ENCODE peak calls at places on chromosomes 11 and 22, in ten cellular contexts. Z is CD8-positive, alpha-beta T cell; K is ACHN; U is right cardiac atrium; T is NCI-H774; M is thyroid gland; B is heart left ventricle; L is GM10248; A is posterior vena cava; P is AG08396. G is an unnamed sample.

GRCh38 chr11:24295360-24295759 is 201.5 kb upstream of the LUZP2 start:
- DNase-seq in Z (no peak), K (no peak), U (no peak), T (no peak), M (peak; percentile 50), B (no peak), L (no peak), A (no peak), P (no peak), G (no peak)

GRCh38 chr11:101583180-101584128 is at the start of gene TRPC6:
- DNase-seq in Z (no peak), K (no peak), U (peak; percentile 54), T (no peak), M (peak; percentile 87), B (peak; percentile 17), L (peak; percentile 6), A (peak; percentile 80), P (peak; percentile 61), G (peak; percentile 42)

GRCh38 chr11:66286699-66287098 is 2.2 kb downstream of the YIF1A start:
- DNase-seq in Z (no peak), K (no peak), U (no peak), T (no peak), M (no peak), B (no peak), L (no peak), A (no peak), P (no peak), G (no peak)

GRCh38 chr11:69684651-69685050 is 9.5 kb upstream of the LTO1 start:
- DNase-seq in Z (no peak), K (no peak), U (no peak), T (no peak), M (no peak), B (no peak), L (no peak), A (peak; percentile 78), P (no peak), G (no peak)

GRCh38 chr11:13927496-13927895 is 35.0 kb upstream of the SPON1 start:
- DNase-seq in Z (no peak), K (no peak), U (no peak), T (no peak), M (no peak), B (no peak), L (no peak), A (no peak), P (no peak), G (no peak)

GRCh38 chr11:117882539-117882938 is 6.1 kb upstream of the FXYD6 start:
- DNase-seq in Z (no peak), K (no peak), U (no peak), T (peak; percentile 31), M (no peak), B (no peak), L (no peak), A (peak; percentile 54), P (no peak), G (no peak)

GRCh38 chr22:29031236-29031982 is 30.2 kb downstream of the C22orf31 start:
- DNase-seq in Z (no peak), K (peak; percentile 97), U (peak; percentile 78), T (no peak), M (peak; percentile 91), B (peak; percentile 48), L (no peak), A (peak; percentile 87), P (peak; percentile 91), G (peak; percentile 95)

GRCh38 chr11:14506532-14506931 is 6.9 kb upstream of the COPB1 start:
- DNase-seq in Z (no peak), K (no peak), U (no peak), T (no peak), M (no peak), B (no peak), L (no peak), A (no peak), P (peak; percentile 33), G (peak; percentile 6)

GRCh38 chr11:96263361-96263763 is 79.6 kb downstream of the MAML2 start:
- DNase-seq in Z (no peak), K (no peak), U (no peak), T (no peak), M (no peak), B (no peak), L (no peak), A (no peak), P (peak; percentile 39), G (peak; percentile 90)

GRCh38 chr22:43828711-43829447 is 16.8 kb upstream of the EFCAB6 start:
- DNase-seq in Z (no peak), K (no peak), U (peak; percentile 95), T (no peak), M (no peak), B (peak; percentile 81), L (no peak), A (peak; percentile 88), P (peak; percentile 71), G (peak; percentile 30)

GRCh38 chr11:57480409-57481137 is 20.2 kb downstream of the RTN4RL2 start:
- DNase-seq in Z (peak; percentile 43), K (peak; percentile 65), U (peak; percentile 88), T (peak; percentile 6), M (peak; percentile 78), B (peak; percentile 68), L (peak; percentile 80), A (peak; percentile 91), P (peak; percentile 85), G (peak; percentile 53)

GRCh38 chr11:76837696-76838421 is 22.9 kb upstream of the ACER3 start:
- DNase-seq in Z (no peak), K (no peak), U (peak; percentile 55), T (no peak), M (no peak), B (no peak), L (no peak), A (no peak), P (no peak), G (no peak)

GRCh38 chr22:20096574-20097420 is 16.8 kb downstream of the DGCR8 start:
- DNase-seq in Z (no peak), K (no peak), U (no peak), T (no peak), M (no peak), B (no peak), L (no peak), A (no peak), P (no peak), G (no peak)

GRCh38 chr22:20786536-20786979 is 12.6 kb downstream of the SERPIND1 start:
- DNase-seq in Z (no peak), K (no peak), U (no peak), T (no peak), M (no peak), B (no peak), L (no peak), A (no peak), P (no peak), G (no peak)

GRCh38 chr11:133988686-133989410 is 32.1 kb upstream of the IGSF9B start:
- DNase-seq in Z (no peak), K (no peak), U (peak; percentile 86), T (no peak), M (no peak), B (peak; percentile 57), L (no peak), A (no peak), P (no peak), G (no peak)

GRCh38 chr22:44752285-44753188 is at the start of gene ARHGAP8:
- DNase-seq in Z (no peak), K (no peak), U (no peak), T (peak; percentile 38), M (peak; percentile 77), B (no peak), L (no peak), A (peak; percentile 64), P (no peak), G (no peak)

G was measured in fibroblast of lung.